ENCODE peak calls at places on chromosomes 6 and 20, in four cellular contexts. V is activated CD4-positive, CD25-positive, alpha-beta regulatory T cell; B is osteocyte; K is AG08396. W is an unnamed sample.

GRCh38 chr6:142378138-142378875 is 76.5 kb downstream of the ADGRG6 start:
- DNase-seq in V (no peak), B (no peak), K (no peak), W (no peak)

GRCh38 chr6:158152659-158153058 is 15.4 kb downstream of the SERAC1 start:
- DNase-seq in V (no peak), B (no peak), K (no peak), W (no peak)

GRCh38 chr6:83958250-83958685 is 75.3 kb upstream of the MRAP2 start:
- DNase-seq in V (no peak), B (no peak), K (no peak), W (no peak)

GRCh38 chr20:5642155-5642981 is 107.8 kb upstream of the SHLD1 start:
- DNase-seq in V (no peak), B (no peak), K (no peak), W (no peak)

GRCh38 chr6:52063584-52064400 is 23.6 kb downstream of the PKHD1 start:
- DNase-seq in V (peak; percentile 18), B (no peak), K (peak; percentile 49), W (no peak)

GRCh38 chr6:41201784-41202181 is 834 bp upstream of the TREML2 start:
- DNase-seq in V (no peak), B (peak; percentile 38), K (no peak), W (no peak)

GRCh38 chr6:53134601-53135235 is 13.9 kb downstream of the GCM1 start:
- DNase-seq in V (no peak), B (no peak), K (no peak), W (no peak)

GRCh38 chr6:148629197-148629909 is 117.5 kb upstream of the UST start:
- DNase-seq in V (no peak), B (no peak), K (peak; percentile 15), W (no peak)

GRCh38 chr20:62918830-62919229 is 7.5 kb downstream of the DIDO1 start:
- DNase-seq in V (no peak), B (no peak), K (no peak), W (no peak)

GRCh38 chr6:89984926-89985743 is 90.9 kb downstream of the GJA10 start:
- DNase-seq in V (no peak), B (no peak), K (peak; percentile 27), W (no peak)

GRCh38 chr6:15400572-15401004 is 154.7 kb downstream of the JARID2 start:
- DNase-seq in V (no peak), B (peak; percentile 80), K (no peak), W (no peak)

GRCh38 chr20:43746344-43747137 is 19.7 kb upstream of the GTSF1L start:
- DNase-seq in V (no peak), B (no peak), K (no peak), W (no peak)

GRCh38 chr6:145506554-145506953 is 228.8 kb downstream of the EPM2A start:
- DNase-seq in V (no peak), B (no peak), K (no peak), W (no peak)

GRCh38 chr6:68039641-68040311 is 595.3 kb upstream of the ADGRB3 start:
- DNase-seq in V (no peak), B (no peak), K (no peak), W (no peak)

GRCh38 chr6:75143186-75143585 is 62.7 kb downstream of the COL12A1 start:
- DNase-seq in V (no peak), B (no peak), K (peak; percentile 32), W (no peak)

GRCh38 chr6:1901556-1901955 is 291.8 kb downstream of the FOXC1 start:
- DNase-seq in V (no peak), B (no peak), K (no peak), W (no peak)

GRCh38 chr20:23147964-23148720 is 62.0 kb upstream of the CD93 start:
- DNase-seq in V (no peak), B (peak; percentile 62), K (peak; percentile 59), W (no peak)

GRCh38 chr6:21664263-21665081 is 70.9 kb downstream of the SOX4 start:
- DNase-seq in V (no peak), B (no peak), K (peak; percentile 51), W (no peak)

GRCh38 chr20:61896058-61896961 is 169.4 kb downstream of the TAF4 start:
- DNase-seq in V (no peak), B (no peak), K (peak; percentile 89), W (no peak)

GRCh38 chr6:22141271-22141745 is 155.5 kb downstream of the PRL start:
- DNase-seq in V (no peak), B (no peak), K (no peak), W (no peak)

GRCh38 chr6:17962436-17963031 is 24.9 kb downstream of the KIF13A start:
- DNase-seq in V (no peak), B (no peak), K (peak; percentile 92), W (no peak)

W was measured in activated gamma-delta T cell.